ENCODE peak calls at places on chromosomes 2 and 18, in nine cellular contexts. T is heart right ventricle, B is heart left ventricle, H is HepG2, O is right atrium auricular region, A is fibroblast of lung, N is Panc1, Z is OCI-LY7, X is cardiac muscle cell. Q is an unnamed sample.
A peak's percentile ranks its signal among the peaks of the same experiment; 100 is the strongest.

GRCh38 chr18:26777316-26778053 is 88.0 kb downstream of the AQP4 start:
- DNase-seq in T (no peak), B (no peak), H (no peak), O (no peak), A (peak; percentile 25), N (no peak), Z (no peak), X (peak; percentile 54), Q (no peak)

GRCh38 chr2:112958428-112959108 is 19.2 kb upstream of the IL36G start:
- DNase-seq in T (no peak), B (no peak), H (peak; percentile 69), O (no peak), A (peak; percentile 32), N (peak; percentile 36), Z (peak; percentile 63), X (peak; percentile 52), Q (no peak)

GRCh38 chr2:172782506-172783090 is 47.0 kb downstream of the RAPGEF4 start:
- DNase-seq in T (no peak), B (no peak), H (no peak), O (no peak), A (no peak), N (no peak), Z (no peak), X (no peak), Q (no peak)

GRCh38 chr18:56388571-56388970 is 249.8 kb downstream of the TXNL1 start:
- DNase-seq in T (no peak), B (no peak), H (no peak), O (no peak), A (peak; percentile 32), N (no peak), Z (no peak), X (no peak), Q (no peak)

GRCh38 chr2:10267036-10267435 is 35.7 kb upstream of the HPCAL1 start:
- DNase-seq in T (no peak), B (no peak), H (no peak), O (no peak), A (no peak), N (no peak), Z (no peak), X (no peak), Q (peak; percentile 5)

GRCh38 chr2:234691226-234691600 is 194.3 kb upstream of the ARL4C start:
- DNase-seq in T (no peak), B (no peak), H (no peak), O (no peak), A (no peak), N (no peak), Z (no peak), X (no peak), Q (no peak)

GRCh38 chr2:42492691-42493467 is 903 bp downstream of the KCNG3 start:
- DNase-seq in T (no peak), B (no peak), H (no peak), O (no peak), A (peak; percentile 5), N (no peak), Z (no peak), X (peak; percentile 36), Q (no peak)

GRCh38 chr18:39701839-39702238 is 2136.2 kb upstream of the CELF4 start:
- DNase-seq in T (no peak), B (no peak), H (peak; percentile 88), O (no peak), A (peak; percentile 56), N (no peak), Z (no peak), X (no peak), Q (no peak)

GRCh38 chr2:9775999-9776685 is 67.1 kb upstream of the TAF1B start:
- DNase-seq in T (no peak), B (peak; percentile 32), H (no peak), O (no peak), A (no peak), N (no peak), Z (no peak), X (no peak), Q (no peak)

GRCh38 chr2:30877833-30878232 is 70.6 kb upstream of the CAPN13 start:
- DNase-seq in T (no peak), B (no peak), H (no peak), O (no peak), A (no peak), N (no peak), Z (no peak), X (no peak), Q (no peak)

GRCh38 chr2:11102956-11103860 is 52.1 kb upstream of the SLC66A3 start:
- DNase-seq in T (no peak), B (no peak), H (no peak), O (no peak), A (no peak), N (no peak), Z (no peak), X (no peak), Q (no peak)

GRCh38 chr2:168091986-168092385 is 155.4 kb downstream of the STK39 start:
- DNase-seq in T (no peak), B (no peak), H (no peak), O (no peak), A (no peak), N (no peak), Z (no peak), X (no peak), Q (no peak)

GRCh38 chr2:38665854-38666577 is at the start of gene GALM:
- DNase-seq in T (peak; percentile 78), B (peak; percentile 82), H (peak; percentile 99), O (peak; percentile 89), A (peak; percentile 94), N (peak; percentile 61), Z (peak; percentile 70), X (peak; percentile 96), Q (peak; percentile 85)

GRCh38 chr2:99101697-99102096 is 39.8 kb upstream of the C2orf15 start:
- DNase-seq in T (no peak), B (no peak), H (peak; percentile 32), O (no peak), A (no peak), N (no peak), Z (no peak), X (no peak), Q (no peak)

GRCh38 chr18:7512326-7512725 is 54.8 kb upstream of the PTPRM start:
- DNase-seq in T (no peak), B (no peak), H (no peak), O (no peak), A (peak; percentile 6), N (no peak), Z (no peak), X (no peak), Q (no peak)

GRCh38 chr18:7517852-7518251 is 49.3 kb upstream of the PTPRM start:
- DNase-seq in T (no peak), B (no peak), H (no peak), O (no peak), A (no peak), N (no peak), Z (no peak), X (no peak), Q (no peak)

GRCh38 chr18:7516505-7517117 is 50.5 kb upstream of the PTPRM start:
- DNase-seq in T (no peak), B (no peak), H (no peak), O (no peak), A (no peak), N (no peak), Z (no peak), X (no peak), Q (no peak)

GRCh38 chr18:7512990-7513389 is 54.1 kb upstream of the PTPRM start:
- DNase-seq in T (no peak), B (no peak), H (no peak), O (no peak), A (no peak), N (no peak), Z (no peak), X (no peak), Q (no peak)

GRCh38 chr18:7514796-7515440 is 52.2 kb upstream of the PTPRM start:
- DNase-seq in T (no peak), B (no peak), H (no peak), O (no peak), A (peak; percentile 30), N (no peak), Z (no peak), X (peak; percentile 58), Q (no peak)
- H3K27ac ChIP-seq in T (no peak overlapping the region), B (no peak overlapping the region), H (no peak overlapping the region), O (peak overlapping the region; percentile 46), A (no peak overlapping the region), N (no peak overlapping the region), Z (no peak overlapping the region), X (peak overlapping the region; percentile 94), Q (no peak overlapping the region)

GRCh38 chr2:65020943-65021528 is 31.8 kb downstream of the SLC1A4 start:
- DNase-seq in T (no peak), B (no peak), H (no peak), O (no peak), A (no peak), N (no peak), Z (no peak), X (no peak), Q (no peak)
- H3K36me3 ChIP-seq in T (peaks cover 63% of the 10 kb centered on the region), B (no peaks in the 10 kb centered on the region), H (peaks cover 84% of the 10 kb centered on the region), O (peaks cover 22% of the 10 kb centered on the region), A (peaks cover 1% of the 10 kb centered on the region), N (no peaks in the 10 kb centered on the region), Z (peaks cover 71% of the 10 kb centered on the region), X (peaks cover 10% of the 10 kb centered on the region), Q (no peaks in the 10 kb centered on the region)

DNA sequence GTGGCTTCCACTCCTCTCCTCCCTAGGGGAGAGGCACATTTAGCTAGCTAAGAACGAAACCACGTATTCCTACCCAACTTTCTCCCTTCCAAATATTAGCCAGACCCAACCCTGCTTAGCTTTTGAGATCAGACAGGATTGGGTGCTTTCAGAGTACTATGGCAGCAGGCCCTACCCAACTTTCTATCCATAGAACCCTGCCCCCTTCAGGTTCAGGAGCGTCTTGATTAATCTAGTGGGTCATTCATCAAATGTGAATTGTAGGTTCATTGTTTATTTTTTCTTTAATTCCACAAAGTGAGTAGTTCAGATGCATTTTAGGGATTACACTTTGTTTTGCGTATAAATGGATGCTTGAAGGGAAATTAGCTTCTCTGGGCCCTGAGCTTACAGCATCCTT is 188.3 kb downstream of the MIB1 start:
- DNase-seq in T (no peak), B (no peak), H (no peak), O (no peak), A (no peak), N (no peak), Z (no peak), X (no peak), Q (no peak)
- TF ChIP-seq CTCF in T (no peak), B (no peak), H (no peak), O (no peak), A (no peak), N (peak; percentile 16), Z (peak; percentile 11), X (no peak), Q (no peak)

GRCh38 chr2:66436546-66436945 is 1.6 kb downstream of the MEIS1 start:
- DNase-seq in T (no peak), B (no peak), H (no peak), O (no peak), A (no peak), N (no peak), Z (no peak), X (no peak), Q (no peak)

GRCh38 chr2:66439291-66440010 is 4.5 kb downstream of the MEIS1 start:
- DNase-seq in T (peak; percentile 52), B (peak; percentile 70), H (no peak), O (no peak), A (no peak), N (no peak), Z (no peak), X (no peak), Q (no peak)

GRCh38 chr2:66437055-66437454 is 2.1 kb downstream of the MEIS1 start:
- DNase-seq in T (no peak), B (no peak), H (no peak), O (no peak), A (peak; percentile 31), N (no peak), Z (no peak), X (no peak), Q (no peak)

GRCh38 chr2:66438498-66439290 is 3.8 kb downstream of the MEIS1 start:
- DNase-seq in T (no peak), B (no peak), H (no peak), O (no peak), A (peak; percentile 41), N (no peak), Z (no peak), X (no peak), Q (no peak)

GRCh38 chr2:66437601-66438497 is 2.9 kb downstream of the MEIS1 start:
- DNase-seq in T (peak; percentile 48), B (peak; percentile 60), H (no peak), O (no peak), A (peak; percentile 41), N (no peak), Z (no peak), X (peak; percentile 55), Q (peak; percentile 27)
- H3K27ac ChIP-seq in T (peak overlapping the region; percentile 93), B (peak overlapping the region; percentile 96), H (no peak overlapping the region), O (peak overlapping the region; percentile 94), A (peak overlapping the region; percentile 93), N (no peak overlapping the region), Z (no peak overlapping the region), X (peak overlapping the region; percentile 99), Q (peak overlapping the region; percentile 100)

Q was measured in uterus.